ENCODE peak calls at places on chromosomes 12 and 14, in five cellular contexts. M, N, J, A and P are unnamed samples.

GRCh38 chr14:23578560-23579310 is at the start of gene JPH4:
- DNase-seq in M (no peak), N (no peak), J (no peak), A (no peak), P (no peak)

GRCh38 chr14:64500088-64500487 is 3.5 kb downstream of the ZBTB25 start:
- DNase-seq in M (no peak), N (no peak), J (no peak), A (no peak), P (no peak)

GRCh38 chr12:123494124-123494843 is 36.3 kb downstream of the SNRNP35 start:
- DNase-seq in M (no peak), N (no peak), J (no peak), A (no peak), P (no peak)

GRCh38 chr14:104341532-104342434 is 203.4 kb downstream of the KIF26A start:
- DNase-seq in M (no peak), N (no peak), J (no peak), A (peak), P (no peak)

GRCh38 chr12:752673-753400 is 458 bp downstream of the WNK1 start:
- DNase-seq in M (peak), N (no peak), J (peak), A (no peak), P (no peak)

GRCh38 chr14:103819503-103820307 is 27.7 kb downstream of the PPP1R13B start:
- DNase-seq in M (peak), N (no peak), J (peak), A (no peak), P (no peak)

GRCh38 chr12:67853204-67853603 is 136.0 kb upstream of the IFNG-AS1 start:
- DNase-seq in M (no peak), N (peak), J (peak), A (peak), P (no peak)

GRCh38 chr14:54219281-54220121 is 177.3 kb upstream of the CDKN3 start:
- DNase-seq in M (peak), N (no peak), J (peak), A (no peak), P (no peak)

GRCh38 chr12:108821407-108822397 is 35.7 kb downstream of the SSH1 start:
- DNase-seq in M (no peak), N (no peak), J (no peak), A (no peak), P (peak)

GRCh38 chr12:4648099-4648498 is 752 bp downstream of the AKAP3 start:
- DNase-seq in M (no peak), N (no peak), J (no peak), A (no peak), P (no peak)

GRCh38 chr12:54273981-54274380 is 5.9 kb downstream of the CBX5 start:
- DNase-seq in M (no peak), N (no peak), J (no peak), A (no peak), P (no peak)

GRCh38 chr14:74419086-74419485 is 6.9 kb downstream of the SYNDIG1L start:
- DNase-seq in M (no peak), N (no peak), J (no peak), A (no peak), P (no peak)

GRCh38 chr14:88993946-88994345 is 169.5 kb downstream of the TTC8 start:
- DNase-seq in M (no peak), N (no peak), J (peak), A (peak), P (peak)

GRCh38 chr14:59103396-59103795 is 85.1 kb upstream of the DAAM1 start:
- DNase-seq in M (no peak), N (peak), J (peak), A (no peak), P (peak)

GRCh38 chr12:78470354-78471195 is 394.0 kb upstream of the SYT1 start:
- DNase-seq in M (no peak), N (no peak), J (peak), A (peak), P (peak)

GRCh38 chr14:67987596-67987995 is 168.0 kb downstream of the RAD51B start:
- DNase-seq in M (no peak), N (peak), J (peak), A (peak), P (peak)

GRCh38 chr14:101843665-101844064 is 82.2 kb downstream of the PPP2R5C start:
- DNase-seq in M (peak), N (no peak), J (no peak), A (no peak), P (no peak)

GRCh38 chr14:77151918-77152588 is 10.5 kb upstream of the ZDHHC22 start:
- DNase-seq in M (peak), N (no peak), J (peak), A (no peak), P (peak)

GRCh38 chr14:58133739-58134138 is 18.3 kb downstream of the ARMH4 start:
- DNase-seq in M (no peak), N (peak), J (peak), A (peak), P (peak)

GRCh38 chr12:48925218-48925871 is at the start of gene FKBP11:
- DNase-seq in M (peak), N (no peak), J (peak), A (no peak), P (peak)

GRCh38 chr14:102993523-102993922 is 63.8 kb downstream of the CDC42BPB start:
- DNase-seq in M (no peak), N (peak), J (peak), A (peak), P (peak)

GRCh38 chr14:66114071-66114470 is 372.1 kb upstream of the CCDC196 start:
- DNase-seq in M (no peak), N (no peak), J (no peak), A (no peak), P (no peak)

GRCh38 chr12:111991946-111992345 is 21.0 kb downstream of the TMEM116 start:
- DNase-seq in M (no peak), N (no peak), J (peak), A (no peak), P (no peak)

GRCh38 chr14:64191756-64192155 is 102.4 kb downstream of the ESR2 start:
- DNase-seq in M (no peak), N (peak), J (peak), A (peak), P (peak)

GRCh38 chr12:54891717-54892478 is 37.6 kb downstream of the MUCL1 start:
- DNase-seq in M (no peak), N (no peak), J (no peak), A (no peak), P (no peak)

GRCh38 chr14:86646688-86647687 is 1117.0 kb downstream of the FLRT2 start:
- DNase-seq in M (no peak), N (no peak), J (peak), A (peak), P (no peak)

GRCh38 chr12:2614341-2614740 is 180.4 kb upstream of the FKBP4 start:
- DNase-seq in M (no peak), N (no peak), J (no peak), A (no peak), P (no peak)

GRCh38 chr12:75086086-75087038 is 123.3 kb downstream of the KCNC2 start:
- DNase-seq in M (no peak), N (peak), J (peak), A (peak), P (no peak)

GRCh38 chr14:54676822-54677708 is 110.1 kb downstream of the SAMD4A start:
- DNase-seq in M (no peak), N (peak), J (peak), A (peak), P (peak)

GRCh38 chr12:103751171-103751570 is 89.9 kb downstream of the NT5DC3 start:
- DNase-seq in M (no peak), N (no peak), J (no peak), A (no peak), P (no peak)

GRCh38 chr12:121223283-121223946 is 13.5 kb downstream of the P2RX4 start:
- DNase-seq in M (peak), N (no peak), J (no peak), A (no peak), P (no peak)

GRCh38 chr12:111440631-111441030 is 34.9 kb downstream of the SH2B3 start:
- DNase-seq in M (no peak), N (no peak), J (no peak), A (no peak), P (no peak)

GRCh38 chr12:73352826-73353225 is 1080.7 kb downstream of the TRHDE start:
- DNase-seq in M (no peak), N (no peak), J (no peak), A (no peak), P (no peak)

GRCh38 chr12:53601296-53601847 is 24.8 kb downstream of the ATF7 start:
- DNase-seq in M (no peak), N (no peak), J (no peak), A (no peak), P (no peak)

GRCh38 chr12:67223225-67223624 is 45.9 kb upstream of the CAND1 start:
- DNase-seq in M (no peak), N (no peak), J (no peak), A (no peak), P (no peak)

GRCh38 chr12:124696689-124697476 is 129.5 kb upstream of the NCOR2 start:
- DNase-seq in M (no peak), N (no peak), J (no peak), A (peak), P (no peak)

GRCh38 chr12:80708535-80709328 is 1.3 kb downstream of the MYF6 start:
- DNase-seq in M (no peak), N (no peak), J (no peak), A (no peak), P (no peak)

GRCh38 chr12:21296751-21297406 is 37.8 kb downstream of the SLCO1A2 start:
- DNase-seq in M (peak), N (no peak), J (peak), A (peak), P (no peak)